ENCODE peak calls at places on chromosomes 11 and 22, in seven cellular contexts. O is mesenchymal stem cell, W is neuronal stem cell, E is H9, A is IMR-90, X is mesendoderm, Y is H1. D is an unnamed sample.

GRCh38 chr22:39117585-39118191 is 20.6 kb downstream of the APOBEC3H start:
- DNase-seq in O (peak; percentile 54), W (no peak), E (peak; percentile 62), A (peak; percentile 49), X (peak; percentile 81), Y (no peak), D (no peak)

GRCh38 chr11:128734439-128735224 is 40.8 kb downstream of the FLI1 start:
- DNase-seq in O (no peak), W (no peak), E (no peak), A (no peak), X (no peak), Y (no peak), D (peak; percentile 24)

GRCh38 chr22:43391306-43391705 is 20.5 kb upstream of the MPPED1 start:
- DNase-seq in O (no peak), W (no peak), E (no peak), A (no peak), X (no peak), Y (no peak), D (no peak)

GRCh38 chr11:73394416-73395296 is 18.5 kb downstream of the RELT start:
- DNase-seq in O (no peak), W (no peak), E (no peak), A (no peak), X (no peak), Y (no peak), D (peak; percentile 77)

GRCh38 chr11:73157141-73158010 is 15.3 kb upstream of the FCHSD2 start:
- DNase-seq in O (peak; percentile 46), W (no peak), E (no peak), A (peak; percentile 81), X (no peak), Y (no peak), D (peak; percentile 96)

GRCh38 chr11:69852051-69852450 is 32.8 kb upstream of the FGF3 start:
- DNase-seq in O (no peak), W (no peak), E (no peak), A (no peak), X (peak; percentile 31), Y (no peak), D (no peak)

GRCh38 chr11:58592760-58593472 is 14.1 kb downstream of the ZFP91 start:
- DNase-seq in O (no peak), W (no peak), E (no peak), A (no peak), X (no peak), Y (no peak), D (no peak)

GRCh38 chr11:17631702-17632365 is 84.8 kb downstream of the OTOG start:
- DNase-seq in O (no peak), W (no peak), E (no peak), A (no peak), X (no peak), Y (no peak), D (no peak)

GRCh38 chr11:34837246-34837856 is 78.8 kb downstream of the APIP start:
- DNase-seq in O (no peak), W (no peak), E (peak; percentile 42), A (no peak), X (peak; percentile 68), Y (no peak), D (no peak)

GRCh38 chr11:6531267-6531752 is 34.2 kb downstream of the DNHD1 start:
- DNase-seq in O (peak; percentile 72), W (peak; percentile 54), E (no peak), A (peak; percentile 52), X (peak; percentile 67), Y (no peak), D (peak; percentile 24)

GRCh38 chr11:22774716-22775115 is 54.9 kb downstream of the SVIP start:
- DNase-seq in O (no peak), W (no peak), E (no peak), A (no peak), X (no peak), Y (no peak), D (no peak)

GRCh38 chr11:44562836-44563460 is 2.5 kb upstream of the CD82 start:
- DNase-seq in O (peak; percentile 12), W (no peak), E (no peak), A (no peak), X (no peak), Y (no peak), D (no peak)

GRCh38 chr11:74641289-74641688 is 48.9 kb downstream of the POLD3 start:
- DNase-seq in O (no peak), W (peak; percentile 2), E (no peak), A (no peak), X (no peak), Y (no peak), D (no peak)

GRCh38 chr22:33656808-33657628 is 263.3 kb downstream of the LARGE1 start:
- DNase-seq in O (no peak), W (no peak), E (no peak), A (no peak), X (peak; percentile 47), Y (no peak), D (peak; percentile 54)

GRCh38 chr11:5726351-5726750 is 9.9 kb upstream of the OR56B1 start:
- DNase-seq in O (no peak), W (no peak), E (no peak), A (no peak), X (no peak), Y (no peak), D (peak; percentile 26)

GRCh38 chr22:49157529-49158339 is 669.9 kb downstream of the BRD1 start:
- DNase-seq in O (no peak), W (no peak), E (no peak), A (no peak), X (no peak), Y (no peak), D (no peak)

GRCh38 chr11:48154162-48154561 is 62.4 kb upstream of the OR4B1 start:
- DNase-seq in O (peak; percentile 22), W (no peak), E (no peak), A (peak; percentile 62), X (no peak), Y (no peak), D (no peak)

GRCh38 chr11:36744375-36745168 is 146.5 kb upstream of the RAG2 start:
- DNase-seq in O (peak; percentile 60), W (peak; percentile 69), E (peak; percentile 83), A (peak; percentile 66), X (peak; percentile 80), Y (peak; percentile 90), D (peak; percentile 52)

GRCh38 chr11:43923327-43924111 is 18.9 kb upstream of the C11orf96 start:
- DNase-seq in O (peak; percentile 97), W (no peak), E (no peak), A (peak; percentile 92), X (peak; percentile 73), Y (no peak), D (no peak)

GRCh38 chr22:45549739-45550138 is 47.1 kb downstream of the FBLN1 start:
- DNase-seq in O (no peak), W (no peak), E (no peak), A (no peak), X (no peak), Y (no peak), D (no peak)
- H4K8ac ChIP-seq in O (peak overlapping the region; percentile 86), W (no peak overlapping the region), E (no peak overlapping the region), A (peak overlapping the region; percentile 73), X (no peak overlapping the region), Y (no peak overlapping the region), D (peak overlapping the region; percentile 41)

GRCh38 chr22:27834364-27835185 is 33.0 kb upstream of the MN1 start:
- DNase-seq in O (no peak), W (no peak), E (no peak), A (no peak), X (no peak), Y (no peak), D (no peak)
- H4K8ac ChIP-seq in O (no peak overlapping the region), W (no peak overlapping the region), E (no peak overlapping the region), A (no peak overlapping the region), X (no peak overlapping the region), Y (no peak overlapping the region), D (no peak overlapping the region)

GRCh38 chr11:119995730-119996491 is 142.0 kb downstream of the TRIM29 start:
- DNase-seq in O (no peak), W (no peak), E (no peak), A (no peak), X (no peak), Y (no peak), D (no peak)
- H4K8ac ChIP-seq in O (no peak overlapping the region), W (no peak overlapping the region), E (no peak overlapping the region), A (no peak overlapping the region), X (no peak overlapping the region), Y (no peak overlapping the region), D (no peak overlapping the region)

GRCh38 chr11:119798656-119799055 is 69.7 kb upstream of the NECTIN1 start:
- DNase-seq in O (no peak), W (no peak), E (no peak), A (no peak), X (no peak), Y (no peak), D (no peak)
- H4K8ac ChIP-seq in O (no peak overlapping the region), W (no peak overlapping the region), E (no peak overlapping the region), A (no peak overlapping the region), X (no peak overlapping the region), Y (no peak overlapping the region), D (no peak overlapping the region)

GRCh38 chr22:22002526-22003055 is 20.0 kb upstream of the TOP3B start:
- DNase-seq in O (no peak), W (no peak), E (no peak), A (no peak), X (no peak), Y (no peak), D (no peak)
- H4K8ac ChIP-seq in O (no peak overlapping the region), W (no peak overlapping the region), E (no peak overlapping the region), A (no peak overlapping the region), X (no peak overlapping the region), Y (no peak overlapping the region), D (no peak overlapping the region)

GRCh38 chr11:102580185-102580951 is 44.8 kb downstream of the MMP20 start:
- DNase-seq in O (no peak), W (no peak), E (no peak), A (peak; percentile 35), X (no peak), Y (no peak), D (no peak)

GRCh38 chr11:102577723-102578122 is 47.2 kb upstream of the MMP7 start:
- DNase-seq in O (no peak), W (no peak), E (no peak), A (no peak), X (no peak), Y (no peak), D (no peak)

GRCh38 chr11:102581091-102581490 is 44.0 kb downstream of the MMP20 start:
- DNase-seq in O (no peak), W (no peak), E (no peak), A (no peak), X (no peak), Y (no peak), D (no peak)

GRCh38 chr11:102583437-102583836 is 41.7 kb downstream of the MMP20 start:
- DNase-seq in O (no peak), W (no peak), E (no peak), A (no peak), X (no peak), Y (no peak), D (no peak)

GRCh38 chr11:102582140-102582539 is 43.0 kb downstream of the MMP20 start:
- DNase-seq in O (no peak), W (no peak), E (no peak), A (no peak), X (no peak), Y (no peak), D (no peak)
- H4K8ac ChIP-seq in O (no peak overlapping the region), W (no peak overlapping the region), E (no peak overlapping the region), A (no peak overlapping the region), X (no peak overlapping the region), Y (no peak overlapping the region), D (no peak overlapping the region)

D was measured in trophoblast cell.